ENCODE peak calls at places on chromosomes 12 and 14, in nine cellular contexts. A is uterus, K is K562, P is A549, R is tibial nerve, T is upper lobe of left lung, C is HCT116, J is GM12891, O is adrenal gland. E is an unnamed sample.

GRCh38 chr12:117986705-117987469 is 18.1 kb upstream of the KSR2 start:
- DNase-seq in T (no peak), A (no peak), R (no peak), P (peak), C (peak), O (no peak), J (no peak), K (no peak), E (peak)

GRCh38 chr12:89521348-89522238 is 3.0 kb downstream of the GALNT4 start:
- DNase-seq in C (no peak), J (no peak), T (peak), P (peak), A (no peak), K (no peak), O (no peak), R (no peak), E (no peak)

GRCh38 chr12:114683709-114684097 is 272 bp downstream of the TBX3 start:
- DNase-seq in O (no peak), J (no peak), C (no peak), R (no peak), P (no peak), A (no peak), K (no peak), T (no peak), E (no peak)

GRCh38 chr12:57110189-57111045 is 745 bp downstream of the STAT6 start:
- DNase-seq in J (no peak), K (peak), T (peak), R (peak), O (peak), A (peak), C (no peak), P (peak), E (no peak)

GRCh38 chr12:66964629-66965028 is 285.8 kb upstream of the GRIP1 start:
- DNase-seq in P (no peak), R (no peak), J (no peak), C (no peak), O (no peak), A (no peak), K (no peak), T (no peak), E (no peak)

GRCh38 chr14:20623798-20624197 is 17.7 kb downstream of the OR6S1 start:
- DNase-seq in J (no peak), P (peak), T (no peak), A (no peak), C (no peak), O (no peak), K (no peak), R (no peak), E (no peak)

GRCh38 chr14:75515631-75515999 is 6.7 kb upstream of the BATF start:
- DNase-seq in P (no peak), C (no peak), J (no peak), O (no peak), T (no peak), A (no peak), R (no peak), K (no peak), E (no peak)

GRCh38 chr12:6927379-6927991 is at the start of gene ATN1:
- DNase-seq in K (peak), P (peak), R (peak), A (peak), O (peak), T (peak), J (peak), C (no peak), E (no peak)

GRCh38 chr12:99852666-99853065 is 132.1 kb downstream of the ANKS1B start:
- DNase-seq in J (no peak), P (no peak), R (no peak), O (no peak), T (peak), C (no peak), A (no peak), K (no peak), E (no peak)

GRCh38 chr14:22106700-22107697 is 433.4 kb upstream of the OR4E1 start:
- DNase-seq in K (no peak), T (no peak), J (no peak), A (no peak), R (no peak), P (no peak), O (no peak), C (no peak), E (no peak)

GRCh38 chr14:34113051-34113511 is 162.2 kb upstream of the EGLN3 start:
- DNase-seq in T (no peak), O (no peak), A (no peak), J (no peak), K (no peak), R (no peak), P (peak), C (no peak), E (no peak)

GRCh38 chr12:98238513-98238912 is 276.9 kb upstream of the TMPO start:
- DNase-seq in C (no peak), J (no peak), R (no peak), T (no peak), P (no peak), A (peak), O (peak), K (no peak), E (peak)

GRCh38 chr14:39265741-39266588 is 32.2 kb downstream of the MIA2 start:
- DNase-seq in K (no peak), T (no peak), J (no peak), C (peak), R (peak), P (no peak), A (no peak), O (no peak), E (no peak)

GRCh38 chr12:40012709-40013108 is 93.2 kb downstream of the SLC2A13 start:
- DNase-seq in R (no peak), O (no peak), P (no peak), C (no peak), K (no peak), T (no peak), J (no peak), A (no peak), E (no peak)

GRCh38 chr14:96176275-96176674 is 28.4 kb upstream of the BDKRB2 start:
- DNase-seq in O (no peak), K (no peak), R (no peak), A (no peak), C (no peak), T (no peak), J (no peak), P (no peak), E (no peak)

GRCh38 chr14:102509744-102510615 is at the start of gene ANKRD9:
- DNase-seq in J (peak), O (peak), A (peak), T (peak), R (peak), P (peak), K (peak), C (peak), E (peak)
- TF ChIP-seq POLR2A in J (no peak), O (no peak), A (peak), T (no peak), R (peak), P (peak), K (no peak), C (no peak), E (peak)

GRCh38 chr14:68787235-68787727 is 5.6 kb downstream of the ZFP36L1 start:
- DNase-seq in C (no peak), K (no peak), J (no peak), P (peak), A (peak), T (no peak), O (peak), R (no peak), E (no peak)
- TF ChIP-seq POLR2A in C (no peak), K (no peak), J (no peak), P (no peak), A (no peak), T (no peak), O (no peak), R (no peak), E (no peak)

DNA sequence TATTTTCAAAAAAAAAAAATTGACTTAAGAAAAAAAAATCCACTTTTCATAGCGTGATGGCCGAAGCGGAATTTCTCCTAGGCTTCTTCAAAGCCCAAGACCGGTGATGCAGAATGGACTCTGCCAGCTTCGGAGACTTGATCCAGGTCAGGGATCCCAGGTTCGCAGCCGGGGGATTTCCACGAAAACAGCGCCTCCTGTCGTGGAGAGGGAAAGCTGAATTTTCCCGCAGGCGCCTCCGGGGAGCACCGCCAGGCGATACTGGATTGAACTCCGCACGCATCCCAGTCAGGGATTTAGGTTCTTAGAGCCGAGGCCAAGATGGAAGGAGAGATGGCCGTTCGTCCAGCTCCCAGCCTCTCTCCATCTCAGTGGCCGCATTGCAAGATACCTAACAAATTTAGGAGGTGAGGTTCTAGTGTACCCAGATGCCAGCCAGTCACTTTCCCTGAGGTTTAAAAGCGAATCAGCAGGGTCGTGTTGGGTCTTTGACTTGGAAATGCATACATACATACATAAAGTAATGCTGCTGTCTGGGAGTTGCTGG is 2.2 kb downstream of the TTC6 start:
- DNase-seq in O (no peak), T (peak), P (peak), K (no peak), C (no peak), A (no peak), R (no peak), J (no peak), E (no peak)
- TF ChIP-seq POLR2A in O (no peak), T (no peak), P (no peak), K (no peak), C (no peak), A (no peak), R (no peak), J (no peak), E (no peak)

DNA sequence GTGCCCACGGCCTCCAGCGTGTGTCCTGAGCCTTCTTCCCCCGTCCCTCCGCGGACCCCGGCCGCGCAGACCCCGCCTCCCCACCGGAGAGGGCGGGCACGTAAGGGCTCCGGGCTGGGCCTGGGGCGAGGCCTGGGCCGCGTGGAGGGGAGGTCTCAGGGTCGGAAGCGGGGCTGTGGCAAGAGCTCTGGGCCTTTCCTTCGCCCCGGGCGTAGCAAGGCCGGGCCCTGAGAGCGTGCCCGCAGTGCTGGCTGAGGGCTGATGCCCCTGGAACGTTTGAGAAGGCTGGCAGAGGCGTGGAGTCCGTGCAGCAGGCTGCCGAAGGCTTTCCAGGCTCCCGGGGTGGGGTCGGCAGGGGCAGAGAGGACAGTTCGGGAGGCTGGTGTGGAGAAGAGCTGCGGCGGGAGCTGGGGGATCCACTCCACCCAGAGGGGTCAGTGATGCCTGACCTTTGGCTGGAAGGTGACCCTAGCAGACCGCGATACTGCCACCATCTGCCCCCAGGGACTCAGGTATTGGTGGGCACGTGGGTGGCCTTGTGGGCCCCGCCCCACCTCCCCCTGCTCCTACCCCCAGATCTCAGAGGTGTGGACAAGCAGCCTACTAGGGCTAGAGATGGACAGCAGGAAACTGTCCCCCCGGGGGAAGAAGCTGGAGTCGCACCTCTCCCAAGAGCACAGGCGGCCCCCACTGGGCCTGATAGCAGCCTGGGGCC is 545 bp downstream of the TEX22 start:
- DNase-seq in P (peak), C (no peak), K (peak), J (peak), T (no peak), A (no peak), O (no peak), R (no peak), E (no peak)
- TF ChIP-seq POLR2A in P (no peak), C (no peak), K (no peak), J (no peak), T (no peak), A (no peak), O (no peak), R (no peak), E (no peak)

DNA sequence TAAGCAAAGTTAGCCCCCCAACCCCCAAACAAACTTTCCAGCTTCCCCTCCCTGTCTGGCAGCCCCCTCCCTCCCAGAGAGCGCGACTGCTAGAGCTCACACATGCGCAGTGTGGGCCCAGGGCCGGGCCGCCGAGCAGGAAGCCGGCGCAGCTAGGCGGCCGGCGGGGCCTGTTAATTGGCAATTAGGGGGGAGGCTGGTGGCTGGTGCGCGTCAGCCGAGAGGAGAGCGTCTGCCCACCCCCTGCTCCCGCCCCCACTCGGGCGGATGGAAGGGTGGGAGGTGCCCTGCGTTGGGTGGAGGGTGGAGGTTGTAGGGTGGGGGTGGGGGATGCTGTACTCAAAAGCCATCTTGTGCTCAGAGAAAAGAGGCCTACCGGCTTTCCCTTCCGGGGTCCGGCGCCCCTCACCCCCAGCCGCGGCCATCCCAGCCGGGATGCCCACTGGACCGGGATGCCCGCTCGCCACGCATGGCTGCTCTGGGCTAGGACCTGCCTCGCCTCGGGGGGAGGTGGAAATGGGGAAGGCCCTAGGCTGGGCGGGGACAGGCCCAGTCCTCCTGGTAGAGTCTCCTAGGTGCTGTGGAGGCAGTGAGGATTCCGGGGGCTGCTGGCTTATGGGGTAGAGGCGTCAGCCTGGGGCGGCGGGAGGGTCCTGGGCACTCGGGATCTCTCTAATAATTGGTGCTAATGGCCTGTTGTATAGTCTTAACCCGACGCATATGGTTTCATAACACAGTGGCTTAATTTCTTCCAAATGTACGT is 9.2 kb downstream of the HOXC8 start:
- DNase-seq in T (peak), A (peak), P (peak), O (peak), K (peak), R (peak), C (peak), J (peak), E (peak)
- TF ChIP-seq POLR2A in T (no peak), A (peak), P (peak), O (peak), K (peak), R (peak), C (peak), J (peak), E (no peak)

GRCh38 chr12:110246690-110247339 is 34.2 kb upstream of the ATP2A2 start:
- DNase-seq in O (no peak), K (no peak), T (no peak), C (no peak), R (no peak), J (no peak), P (no peak), A (no peak), E (no peak)

GRCh38 chr12:110249105-110249504 is 31.9 kb upstream of the ATP2A2 start:
- DNase-seq in C (no peak), R (peak), J (no peak), K (no peak), A (no peak), O (peak), P (no peak), T (no peak), E (no peak)

GRCh38 chr12:110245278-110245868 is 35.7 kb upstream of the ATP2A2 start:
- DNase-seq in A (no peak), J (no peak), K (no peak), T (no peak), R (no peak), O (peak), C (no peak), P (peak), E (no peak)

GRCh38 chr12:110248096-110248447 is 33.0 kb upstream of the ATP2A2 start:
- DNase-seq in O (no peak), C (no peak), K (no peak), T (no peak), J (no peak), R (no peak), A (no peak), P (no peak), E (no peak)

GRCh38 chr12:110247340-110248095 is 33.5 kb upstream of the ATP2A2 start:
- DNase-seq in P (peak), K (no peak), J (no peak), C (no peak), T (no peak), O (no peak), A (no peak), R (no peak), E (no peak)
- TF ChIP-seq POLR2A in P (peak), K (no peak), J (no peak), C (no peak), T (no peak), O (no peak), A (no peak), R (no peak), E (no peak)

DNA sequence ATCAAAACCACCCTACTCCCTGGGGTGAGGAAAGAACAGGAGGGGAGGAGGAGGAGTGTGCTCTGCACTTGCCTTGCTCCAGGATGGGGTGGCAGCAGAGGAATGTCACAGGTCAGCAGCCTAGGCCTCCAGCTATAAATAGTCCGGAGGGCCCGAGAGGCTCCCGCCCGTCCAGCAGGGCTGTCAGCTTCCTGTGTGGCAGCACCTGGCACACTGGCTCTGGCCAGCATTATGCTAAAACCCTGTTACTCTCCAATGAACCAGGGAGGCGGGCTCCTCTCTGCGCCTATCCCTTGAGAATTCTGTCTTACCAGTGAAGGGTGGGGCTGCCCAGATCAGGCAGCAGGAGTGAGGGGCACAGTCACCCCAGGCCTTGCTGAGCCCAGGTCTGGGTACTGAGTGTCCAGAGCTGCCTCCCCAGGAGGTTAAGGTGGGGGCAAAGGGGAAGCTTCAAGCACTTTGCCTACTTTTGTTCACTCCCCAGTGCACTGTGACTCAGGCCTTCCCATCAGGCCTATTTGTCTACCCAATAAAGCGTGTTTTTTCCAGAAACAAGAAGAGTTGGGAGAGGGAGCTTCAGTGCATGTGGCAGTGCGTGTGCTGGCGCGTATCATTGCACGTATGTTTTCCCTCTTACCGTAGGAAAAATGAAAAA is 1.1 kb upstream of the COX14 start:
- DNase-seq in O (peak), A (peak), C (no peak), K (no peak), P (peak), T (peak), J (no peak), R (no peak), E (peak)
- TF ChIP-seq POLR2A in O (no peak), A (no peak), C (no peak), K (no peak), P (no peak), T (no peak), J (no peak), R (no peak), E (no peak)

GRCh38 chr12:75480469-75480949 is at the start of gene GLIPR1:
- DNase-seq in O (peak), P (peak), A (peak), K (no peak), T (peak), C (no peak), J (peak), R (peak), E (peak)
- TF ChIP-seq POLR2A in O (peak), P (peak), A (peak), K (no peak), T (no peak), C (no peak), J (peak), R (no peak), E (no peak)

GRCh38 chr12:10721654-10722501 is 1.2 kb downstream of the YBX3 start:
- DNase-seq in T (no peak), O (peak), J (peak), K (peak), C (peak), R (peak), A (peak), P (peak), E (peak)

GRCh38 chr12:10722905-10723866 is at the start of gene YBX3:
- DNase-seq in O (peak), K (peak), A (peak), R (peak), J (peak), P (peak), C (peak), T (peak), E (peak)

GRCh38 chr12:10719482-10719881 is 3.6 kb downstream of the YBX3 start:
- DNase-seq in J (no peak), O (no peak), A (no peak), P (no peak), K (no peak), C (no peak), R (no peak), T (no peak), E (no peak)

GRCh38 chr12:10720974-10721565 is 2.1 kb downstream of the YBX3 start:
- DNase-seq in J (no peak), P (no peak), R (no peak), O (peak), C (no peak), A (no peak), K (no peak), T (no peak), E (no peak)

GRCh38 chr12:10722502-10722904 is 620 bp downstream of the YBX3 start:
- DNase-seq in P (no peak), C (no peak), J (peak), O (peak), R (no peak), K (peak), T (peak), A (peak), E (peak)
- TF ChIP-seq POLR2A in P (no peak), C (no peak), J (peak), O (peak), R (peak), K (no peak), T (peak), A (no peak), E (no peak)

E was measured in H54.